ENCODE peak calls at places on chromosomes 12 and 14, in nine cellular contexts. Q is epithelial cell of esophagus, U is coronary artery, G is RWPE1, C is astrocyte of the spinal cord, A is epithelial cell of proximal tubule, E is transverse colon, F is WERI-Rb-1, V is cardiac muscle cell. N is an unnamed sample.

GRCh38 chr14:34449819-34450541 is 12.1 kb downstream of the SPTSSA start:
- DNase-seq in Q (no peak), U (no peak), G (no peak), C (no peak), A (no peak), E (no peak), F (no peak), V (no peak), N (no peak)

GRCh38 chr12:56720696-56721615 is 4.1 kb downstream of the NACA start:
- DNase-seq in Q (no peak), U (no peak), G (no peak), C (no peak), A (no peak), E (no peak), F (no peak), V (no peak), N (no peak)

GRCh38 chr12:51147309-51147708 is 25.6 kb downstream of the TFCP2 start:
- DNase-seq in Q (no peak), U (no peak), G (no peak), C (no peak), A (no peak), E (no peak), F (no peak), V (no peak), N (no peak)

GRCh38 chr12:89525824-89526770 is at the start of gene POC1B:
- DNase-seq in Q (peak; percentile 76), U (peak; percentile 88), G (peak; percentile 84), C (peak; percentile 83), A (peak; percentile 37), E (peak; percentile 83), F (peak; percentile 90), V (peak; percentile 87), N (peak; percentile 88)

GRCh38 chr12:76402259-76402658 is 54.0 kb upstream of the BBS10 start:
- DNase-seq in Q (no peak), U (no peak), G (no peak), C (no peak), A (no peak), E (no peak), F (no peak), V (no peak), N (no peak)

GRCh38 chr12:105562727-105563072 is 232.2 kb downstream of the C12orf75 start:
- DNase-seq in Q (peak; percentile 80), U (no peak), G (peak; percentile 58), C (no peak), A (no peak), E (peak; percentile 16), F (no peak), V (no peak), N (no peak)

GRCh38 chr12:122862872-122863701 is 27.8 kb downstream of the HIP1R start:
- DNase-seq in Q (peak; percentile 60), U (no peak), G (no peak), C (no peak), A (no peak), E (peak; percentile 90), F (peak; percentile 76), V (no peak), N (peak; percentile 9)

GRCh38 chr12:76277480-76277879 is 70.7 kb downstream of the BBS10 start:
- DNase-seq in Q (peak; percentile 49), U (no peak), G (peak; percentile 35), C (peak; percentile 87), A (no peak), E (no peak), F (no peak), V (peak; percentile 74), N (no peak)

GRCh38 chr12:66905201-66905600 is 226.3 kb upstream of the GRIP1 start:
- DNase-seq in Q (peak; percentile 54), U (no peak), G (peak; percentile 8), C (no peak), A (no peak), E (no peak), F (no peak), V (no peak), N (no peak)

GRCh38 chr14:33342299-33342974 is 403.8 kb downstream of the NPAS3 start:
- DNase-seq in Q (no peak), U (no peak), G (no peak), C (no peak), A (no peak), E (no peak), F (no peak), V (no peak), N (no peak)

GRCh38 chr14:61372842-61373555 is 51.6 kb downstream of the PRKCH start:
- DNase-seq in Q (no peak), U (no peak), G (no peak), C (no peak), A (no peak), E (no peak), F (no peak), V (no peak), N (no peak)

GRCh38 chr12:91640021-91640420 is 457.4 kb upstream of the DCN start:
- DNase-seq in Q (peak; percentile 66), U (no peak), G (no peak), C (no peak), A (no peak), E (no peak), F (no peak), V (no peak), N (no peak)

GRCh38 chr12:113903381-113903863 is 62.7 kb downstream of the RBM19 start:
- DNase-seq in Q (no peak), U (no peak), G (no peak), C (no peak), A (no peak), E (no peak), F (no peak), V (peak; percentile 34), N (no peak)

GRCh38 chr12:29782285-29782820 is 1.4 kb downstream of the TMTC1 start:
- DNase-seq in Q (peak; percentile 79), U (no peak), G (peak; percentile 4), C (peak; percentile 78), A (no peak), E (no peak), F (no peak), V (peak; percentile 78), N (no peak)

GRCh38 chr14:67815573-67816235 is 686 bp downstream of the ZFYVE26 start:
- DNase-seq in Q (peak; percentile 53), U (no peak), G (no peak), C (peak; percentile 42), A (no peak), E (no peak), F (no peak), V (peak; percentile 47), N (no peak)

GRCh38 chr12:127162307-127162706 is 1104.7 kb upstream of the TMEM132C start:
- DNase-seq in Q (peak; percentile 16), U (no peak), G (no peak), C (no peak), A (no peak), E (no peak), F (no peak), V (no peak), N (no peak)

GRCh38 chr14:25095784-25096390 is 45.9 kb upstream of the STXBP6 start:
- DNase-seq in Q (no peak), U (no peak), G (no peak), C (no peak), A (no peak), E (peak; percentile 30), F (no peak), V (peak; percentile 57), N (no peak)
- TF ChIP-seq CTCF in Q (no peak), U (no peak), G (no peak), C (no peak), A (no peak), E (no peak), F (no peak), V (no peak), N (no peak)

GRCh38 chr12:5889381-5890047 is 55.5 kb downstream of the ANO2 start:
- DNase-seq in Q (no peak), U (no peak), G (peak; percentile 2), C (no peak), A (no peak), E (no peak), F (peak; percentile 44), V (no peak), N (peak; percentile 43)
- TF ChIP-seq CTCF in Q (no peak), U (no peak), G (no peak), C (no peak), A (no peak), E (no peak), F (peak; percentile 24), V (no peak), N (no peak)

GRCh38 chr12:130266751-130267150 is 70.9 kb upstream of the PIWIL1 start:
- DNase-seq in Q (no peak), U (no peak), G (no peak), C (no peak), A (no peak), E (no peak), F (peak; percentile 68), V (no peak), N (no peak)
- TF ChIP-seq CTCF in Q (no peak), U (no peak), G (no peak), C (no peak), A (no peak), E (no peak), F (peak; percentile 58), V (no peak), N (no peak)

DNA sequence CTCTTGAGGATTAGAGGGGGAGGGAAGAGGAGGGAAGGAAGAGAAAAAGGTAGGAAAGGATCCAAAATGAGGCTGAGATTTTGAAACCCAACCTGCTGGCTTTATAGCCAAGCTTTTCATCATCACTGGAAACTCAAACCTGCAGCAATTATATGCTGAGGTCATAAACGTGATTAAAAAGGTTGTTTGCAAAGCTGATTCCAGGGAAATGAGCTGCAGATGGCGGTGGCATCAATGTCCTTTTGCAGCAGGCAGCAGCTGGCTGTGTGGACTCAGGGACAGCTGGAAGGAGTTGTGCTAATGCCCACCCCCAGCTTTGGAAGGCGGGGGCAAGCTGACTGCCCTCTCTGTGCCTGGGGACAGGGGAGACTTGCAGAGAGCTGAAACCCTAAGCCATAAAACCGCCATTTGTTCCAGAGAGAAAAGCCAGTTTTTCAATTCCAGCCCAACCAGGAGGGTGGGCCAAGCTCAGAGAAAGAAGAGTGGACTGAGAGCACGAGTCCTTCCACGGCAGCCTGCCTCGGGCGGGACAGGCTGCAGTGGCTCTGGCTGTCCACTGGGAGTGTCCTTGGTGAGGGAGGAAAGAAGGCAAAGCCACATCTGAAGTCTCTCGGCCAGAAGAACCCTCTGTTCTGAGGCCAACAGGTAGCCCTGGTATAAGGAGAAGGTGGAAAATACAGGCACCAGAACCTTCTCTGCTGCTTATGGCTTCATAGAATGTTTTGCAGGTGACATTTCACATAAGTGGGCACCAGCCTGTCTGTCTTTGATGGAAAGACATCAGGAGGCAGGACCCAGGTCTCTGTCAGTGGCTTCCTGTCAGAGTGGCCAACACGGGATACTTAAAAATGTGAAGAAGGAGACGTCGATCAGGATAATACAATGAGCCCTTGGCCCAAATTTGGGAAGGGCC is 90.7 kb downstream of the SINHCAF start:
- DNase-seq in Q (peak; percentile 34), U (no peak), G (peak; percentile 18), C (peak; percentile 48), A (no peak), E (peak; percentile 21), F (peak; percentile 80), V (peak; percentile 62), N (peak; percentile 72)
- TF ChIP-seq CTCF in Q (peak; percentile 50), U (peak; percentile 62), G (peak; percentile 44), C (peak; percentile 65), A (peak; percentile 63), E (peak; percentile 65), F (peak; percentile 78), V (peak; percentile 55), N (peak; percentile 65)